ENCODE peak calls at places on chromosomes 3 and 15, in seven cellular contexts. Y is neuronal stem cell, J is IMR-90, Z is trophoblast cell, L is H9, S is mesendoderm, P is H1. M is an unnamed sample.

GRCh38 chr15:39685999-39686613 is 96.5 kb downstream of the FSIP1 start:
- DNase-seq in Y (peak), J (peak), Z (peak), L (no peak), S (peak), P (no peak), M (peak)

GRCh38 chr3:34077796-34078195 is 279.4 kb downstream of the PDCD6IP start:
- DNase-seq in Y (no peak), J (no peak), Z (no peak), L (no peak), S (no peak), P (no peak), M (no peak)

GRCh38 chr3:33372218-33373081 is 67.8 kb downstream of the UBP1 start:
- DNase-seq in Y (peak), J (peak), Z (peak), L (no peak), S (peak), P (no peak), M (peak)

GRCh38 chr3:169610888-169611291 is 52.6 kb downstream of the MECOM start:
- DNase-seq in Y (no peak), J (no peak), Z (peak), L (no peak), S (no peak), P (no peak), M (no peak)

GRCh38 chr3:107600784-107601183 is 78.0 kb downstream of the BBX start:
- DNase-seq in Y (no peak), J (no peak), Z (peak), L (no peak), S (no peak), P (no peak), M (no peak)

GRCh38 chr3:123787133-123787532 is 97.0 kb downstream of the MYLK start:
- DNase-seq in Y (no peak), J (no peak), Z (no peak), L (no peak), S (no peak), P (no peak), M (no peak)

GRCh38 chr3:10292505-10293419 is at the start of gene GHRL:
- DNase-seq in Y (no peak), J (no peak), Z (peak), L (no peak), S (no peak), P (no peak), M (peak)

GRCh38 chr3:27610800-27611199 is 111.3 kb downstream of the EOMES start:
- DNase-seq in Y (no peak), J (no peak), Z (no peak), L (no peak), S (no peak), P (no peak), M (no peak)

GRCh38 chr3:126996905-126997304 is 14.0 kb downstream of the PLXNA1 start:
- DNase-seq in Y (no peak), J (peak), Z (no peak), L (no peak), S (no peak), P (no peak), M (no peak)

DNA sequence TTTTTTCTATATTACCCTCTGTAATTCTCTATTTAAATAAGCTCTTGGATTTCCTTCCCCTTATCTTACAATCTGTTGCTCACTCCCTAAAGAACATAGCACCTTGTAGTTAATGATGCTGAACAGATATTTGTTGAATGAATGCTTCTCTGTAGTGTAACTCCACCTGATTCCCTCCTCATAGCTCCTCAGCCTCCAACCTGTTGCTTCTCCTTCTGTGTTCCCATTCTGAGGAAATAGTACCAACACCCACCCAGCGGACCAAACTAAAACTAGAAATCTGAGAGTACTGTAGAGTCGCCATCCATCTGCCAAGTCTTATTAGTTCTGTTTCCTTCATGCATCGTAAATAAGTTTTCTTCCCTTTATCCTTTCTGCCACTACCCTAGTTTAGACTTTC is 55.5 kb upstream of the GNB4 start:
- DNase-seq in Y (no peak), J (no peak), Z (no peak), L (no peak), S (no peak), P (no peak), M (no peak)
- H3K4ac ChIP-seq in Y (no peak), J (no peak), Z (no peak), L (no peak), S (no peak), P (no peak), M (no peak)

DNA sequence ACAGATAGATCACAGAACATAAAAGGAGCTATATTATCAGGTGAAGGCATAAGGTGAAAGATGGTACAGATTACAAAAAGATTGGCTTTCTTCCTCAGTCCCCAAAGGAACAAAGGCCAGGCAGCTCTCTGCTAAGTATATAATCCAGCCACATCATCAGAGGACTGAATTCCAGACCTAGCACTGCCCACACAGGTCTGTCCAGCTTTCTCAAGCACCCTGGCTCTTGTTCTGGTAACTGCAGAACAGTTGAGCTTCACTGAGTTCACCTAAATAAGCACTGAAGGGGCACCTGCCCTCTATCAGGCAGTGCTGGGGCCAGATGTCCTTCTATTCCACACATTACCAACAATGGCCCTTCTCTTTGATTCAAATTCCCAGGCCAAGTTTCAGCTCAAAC is 6.3 kb downstream of the DUOXA1 start:
- DNase-seq in Y (no peak), J (no peak), Z (peak), L (no peak), S (no peak), P (no peak), M (no peak)
- H2BK120ac ChIP-seq in Y (no peak), J (no peak), Z (no peak), L (no peak), S (no peak), P (no peak), M (no peak)

GRCh38 chr3:135197856-135198255 is 402.8 kb downstream of the EPHB1 start:
- DNase-seq in Y (no peak), J (no peak), Z (no peak), L (no peak), S (no peak), P (no peak), M (no peak)
- H3K18ac ChIP-seq in Y (no peak), J (no peak), Z (no peak), L (no peak), S (no peak), P (no peak), M (no peak)

DNA sequence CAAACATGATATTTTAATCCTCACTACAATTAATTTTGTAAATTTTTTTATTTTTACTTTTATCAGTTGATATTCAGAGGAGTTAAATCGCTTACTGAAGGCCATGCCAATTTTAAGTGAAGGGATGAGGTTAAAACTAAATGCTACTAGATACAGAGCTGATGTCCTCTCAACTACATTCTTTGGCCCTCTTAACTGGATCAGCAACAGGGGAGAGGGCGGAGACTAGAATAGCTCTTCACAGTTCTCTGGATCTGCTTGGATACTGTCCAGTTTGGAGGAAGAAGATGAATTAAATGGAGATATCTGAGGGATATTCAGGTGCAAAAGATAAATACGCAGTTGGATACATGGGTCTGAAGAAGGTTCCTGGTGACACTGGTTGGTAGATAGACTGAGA is 85.6 kb upstream of the LYSMD4 start:
- DNase-seq in Y (no peak), J (no peak), Z (no peak), L (no peak), S (no peak), P (no peak), M (no peak)
- H3K4ac ChIP-seq in Y (no peak), J (no peak), Z (no peak), L (no peak), S (no peak), P (no peak), M (no peak)

GRCh38 chr3:153951276-153951675 is 169.9 kb upstream of the ARHGEF26 start:
- DNase-seq in Y (no peak), J (no peak), Z (no peak), L (no peak), S (no peak), P (no peak), M (no peak)
- H2BK120ac ChIP-seq in Y (no peak), J (no peak), Z (no peak), L (no peak), S (no peak), P (no peak), M (no peak)

GRCh38 chr3:194727435-194728128 is 41.9 kb downstream of the FAM43A start:
- DNase-seq in Y (no peak), J (peak), Z (peak), L (no peak), S (peak), P (no peak), M (peak)

GRCh38 chr3:194730369-194730768 is 44.7 kb downstream of the FAM43A start:
- DNase-seq in Y (no peak), J (no peak), Z (peak), L (no peak), S (peak), P (no peak), M (no peak)

GRCh38 chr3:194732617-194733016 is 46.9 kb downstream of the FAM43A start:
- DNase-seq in Y (no peak), J (no peak), Z (no peak), L (no peak), S (no peak), P (no peak), M (peak)

GRCh38 chr3:194731496-194732073 is 45.9 kb downstream of the FAM43A start:
- DNase-seq in Y (no peak), J (no peak), Z (no peak), L (no peak), S (no peak), P (no peak), M (no peak)

GRCh38 chr3:194728986-194729385 is 43.3 kb downstream of the FAM43A start:
- DNase-seq in Y (no peak), J (no peak), Z (no peak), L (no peak), S (no peak), P (no peak), M (no peak)
- H3K18ac ChIP-seq in Y (no peak), J (no peak), Z (no peak), L (no peak), S (no peak), P (no peak), M (no peak)

GRCh38 chr15:59208850-59209249 is 2.2 kb downstream of the LDHAL6B start:
- DNase-seq in Y (no peak), J (no peak), Z (peak), L (no peak), S (peak), P (no peak), M (peak)

GRCh38 chr15:59205839-59206622 is 612 bp upstream of the LDHAL6B start:
- DNase-seq in Y (no peak), J (no peak), Z (no peak), L (no peak), S (no peak), P (no peak), M (no peak)

GRCh38 chr15:59210186-59210585 is 3.5 kb downstream of the LDHAL6B start:
- DNase-seq in Y (no peak), J (no peak), Z (no peak), L (no peak), S (no peak), P (no peak), M (no peak)

GRCh38 chr15:59203572-59203971 is 3.1 kb upstream of the LDHAL6B start:
- DNase-seq in Y (no peak), J (no peak), Z (no peak), L (no peak), S (no peak), P (no peak), M (no peak)

GRCh38 chr15:59206623-59207183 is at the start of gene LDHAL6B:
- DNase-seq in Y (no peak), J (no peak), Z (no peak), L (no peak), S (no peak), P (no peak), M (no peak)
- H3K4ac ChIP-seq in Y (no peak), J (no peak), Z (no peak), L (no peak), S (no peak), P (no peak), M (no peak)

GRCh38 chr15:48516125-48516524 is 129.4 kb downstream of the FBN1 start:
- DNase-seq in Y (no peak), J (no peak), Z (no peak), L (no peak), S (no peak), P (no peak), M (no peak)
- H2BK120ac ChIP-seq in Y (no peak), J (no peak), Z (no peak), L (no peak), S (no peak), P (no peak), M (no peak)

M was measured in mesenchymal stem cell.